ENCODE peak calls at places on chromosome 12, in eight cellular contexts. U, P, K, Q, X, S, R and G are unnamed samples.

GRCh38 chr12:59737725-59738463 is 142.1 kb downstream of the SLC16A7 start:
- DNase-seq in Q (no peak), X (no peak), S (no peak), K (no peak), P (no peak), U (peak), R (no peak), G (no peak)

GRCh38 chr12:27975222-27976136 is 2.9 kb upstream of the PTHLH start:
- DNase-seq in Q (no peak), X (peak), U (peak), R (peak), S (no peak), K (peak), P (no peak), G (no peak)

GRCh38 chr12:48115957-48116356 is 3.2 kb upstream of the PFKM start:
- DNase-seq in X (no peak), K (no peak), Q (no peak), U (no peak), R (no peak), P (no peak), S (no peak), G (no peak)

GRCh38 chr12:19970116-19970515 is 398.2 kb upstream of the PDE3A start:
- DNase-seq in X (peak), S (no peak), K (no peak), Q (no peak), U (no peak), R (no peak), P (no peak), G (no peak)

GRCh38 chr12:96220902-96221301 is 26.7 kb downstream of the ELK3 start:
- DNase-seq in R (no peak), Q (no peak), S (no peak), X (peak), P (no peak), K (peak), U (no peak), G (no peak)

GRCh38 chr12:32921397-32921796 is 24.8 kb upstream of the PKP2 start:
- DNase-seq in K (no peak), X (peak), P (no peak), Q (no peak), R (no peak), S (no peak), U (no peak), G (no peak)

GRCh38 chr12:131831635-131832041 is 3.4 kb downstream of the MMP17 start:
- DNase-seq in K (no peak), Q (no peak), X (no peak), S (no peak), R (no peak), P (peak), U (peak), G (no peak)

GRCh38 chr12:3931721-3932120 is 58.5 kb upstream of the PARP11 start:
- DNase-seq in X (no peak), R (no peak), U (no peak), Q (no peak), K (no peak), S (no peak), P (no peak), G (no peak)

GRCh38 chr12:106663385-106663784 is 80.6 kb downstream of the RFX4 start:
- DNase-seq in X (no peak), R (no peak), Q (no peak), S (no peak), P (no peak), U (no peak), K (no peak), G (no peak)

GRCh38 chr12:121949643-121950397 is 31.4 kb downstream of the CFAP251 start:
- DNase-seq in X (peak), R (no peak), K (no peak), S (no peak), U (peak), P (no peak), Q (no peak), G (peak)

GRCh38 chr12:93358058-93358457 is 19.7 kb upstream of the NUDT4 start:
- DNase-seq in S (peak), R (no peak), P (no peak), K (no peak), U (no peak), X (no peak), Q (no peak), G (no peak)

GRCh38 chr12:12266389-12266872 is 413 bp downstream of the LRP6 start:
- DNase-seq in U (peak), P (no peak), K (no peak), S (no peak), Q (no peak), R (no peak), X (no peak), G (no peak)

GRCh38 chr12:9364224-9365176 is 156.3 kb upstream of the PZP start:
- DNase-seq in R (no peak), S (peak), U (peak), Q (peak), X (peak), P (no peak), K (no peak), G (peak)

GRCh38 chr12:6313326-6313940 is 3.0 kb downstream of the PLEKHG6 start:
- DNase-seq in R (no peak), X (no peak), S (no peak), K (no peak), U (no peak), Q (no peak), P (no peak), G (no peak)

GRCh38 chr12:232731-233614 is 19.0 kb upstream of the SLC6A12 start:
- DNase-seq in K (no peak), U (no peak), R (peak), S (no peak), P (no peak), X (no peak), Q (no peak), G (no peak)

GRCh38 chr12:10395390-10395998 is 5.7 kb upstream of the KLRK1 start:
- DNase-seq in K (peak), U (peak), P (no peak), X (peak), R (no peak), Q (no peak), S (peak), G (peak)

GRCh38 chr12:33438890-33439586 is 581 bp downstream of the SYT10 start:
- DNase-seq in S (no peak), R (peak), Q (no peak), X (peak), U (no peak), K (no peak), P (no peak), G (no peak)

GRCh38 chr12:107912421-107913004 is 138.0 kb downstream of the ASCL4 start:
- DNase-seq in Q (peak), S (peak), X (no peak), U (peak), K (no peak), P (no peak), R (no peak), G (no peak)

GRCh38 chr12:2453807-2454177 is 341.0 kb upstream of the FKBP4 start:
- DNase-seq in K (no peak), U (no peak), R (no peak), S (no peak), X (no peak), Q (no peak), P (no peak), G (no peak)

GRCh38 chr12:51381226-51382079 is 9.8 kb downstream of the GALNT6 start:
- DNase-seq in P (peak), X (peak), K (peak), U (no peak), R (peak), Q (no peak), S (no peak), G (no peak)